ENCODE peak calls at places on chromosomes 1 and 21, in ten cellular contexts. One of them, this sample, is unnamed.

GRCh38 chr1:218705911-218706893 is 361.1 kb downstream of the TGFB2 start:
- DNase-seq in GM23338: no peak
- DNase-seq in OCI-LY7: no peak
- DNase-seq in RWPE1: peak
- DNase-seq in Caco-2: peak
- DNase-seq in activated B cell treated with CpG ODN at 0.5 μM for 24 hours: no peak
- DNase-seq in lower leg skin: peak
- DNase-seq in A549: peak
- DNase-seq in cardiac muscle cell: peak
- DNase-seq in psoas muscle: no peak
- DNase-seq in this sample: peak

GRCh38 chr1:115767403-115767802 is 1.1 kb downstream of the CASQ2 start:
- DNase-seq in GM23338: no peak
- DNase-seq in OCI-LY7: no peak
- DNase-seq in RWPE1: no peak
- DNase-seq in Caco-2: no peak
- DNase-seq in activated B cell treated with CpG ODN at 0.5 μM for 24 hours: no peak
- DNase-seq in lower leg skin: no peak
- DNase-seq in A549: no peak
- DNase-seq in cardiac muscle cell: no peak
- DNase-seq in psoas muscle: no peak
- DNase-seq in this sample: no peak

GRCh38 chr1:28296401-28297220 is 32.2 kb upstream of the MED18 start:
- DNase-seq in GM23338: peak
- DNase-seq in OCI-LY7: no peak
- DNase-seq in RWPE1: no peak
- DNase-seq in Caco-2: peak
- DNase-seq in activated B cell treated with CpG ODN at 0.5 μM for 24 hours: no peak
- DNase-seq in lower leg skin: no peak
- DNase-seq in A549: no peak
- DNase-seq in cardiac muscle cell: peak
- DNase-seq in psoas muscle: no peak
- DNase-seq in this sample: peak

GRCh38 chr1:168636642-168637111 is 60.3 kb downstream of the XCL1 start:
- DNase-seq in GM23338: no peak
- DNase-seq in OCI-LY7: no peak
- DNase-seq in RWPE1: peak
- DNase-seq in Caco-2: peak
- DNase-seq in activated B cell treated with CpG ODN at 0.5 μM for 24 hours: no peak
- DNase-seq in lower leg skin: peak
- DNase-seq in A549: no peak
- DNase-seq in cardiac muscle cell: peak
- DNase-seq in psoas muscle: no peak
- DNase-seq in this sample: peak

GRCh38 chr1:178934574-178934945 is 63.7 kb upstream of the ANGPTL1 start:
- DNase-seq in GM23338: no peak
- DNase-seq in OCI-LY7: no peak
- DNase-seq in RWPE1: no peak
- DNase-seq in Caco-2: no peak
- DNase-seq in activated B cell treated with CpG ODN at 0.5 μM for 24 hours: no peak
- DNase-seq in lower leg skin: no peak
- DNase-seq in A549: no peak
- DNase-seq in cardiac muscle cell: no peak
- DNase-seq in psoas muscle: no peak
- DNase-seq in this sample: no peak

GRCh38 chr21:41868062-41868710 is 11.0 kb downstream of the PRDM15 start:
- DNase-seq in GM23338: no peak
- DNase-seq in OCI-LY7: peak
- DNase-seq in RWPE1: no peak
- DNase-seq in Caco-2: no peak
- DNase-seq in activated B cell treated with CpG ODN at 0.5 μM for 24 hours: no peak
- DNase-seq in lower leg skin: no peak
- DNase-seq in A549: no peak
- DNase-seq in cardiac muscle cell: no peak
- DNase-seq in psoas muscle: no peak
- DNase-seq in this sample: peak

GRCh38 chr1:14894811-14895524 is 258.6 kb upstream of the TMEM51 start:
- DNase-seq in GM23338: no peak
- DNase-seq in OCI-LY7: no peak
- DNase-seq in RWPE1: no peak
- DNase-seq in Caco-2: no peak
- DNase-seq in activated B cell treated with CpG ODN at 0.5 μM for 24 hours: no peak
- DNase-seq in lower leg skin: no peak
- DNase-seq in A549: no peak
- DNase-seq in cardiac muscle cell: no peak
- DNase-seq in psoas muscle: no peak
- DNase-seq in this sample: peak

GRCh38 chr1:2415801-2416208 is 3.4 kb upstream of the PEX10 start:
- DNase-seq in GM23338: no peak
- DNase-seq in OCI-LY7: peak
- DNase-seq in RWPE1: no peak
- DNase-seq in Caco-2: no peak
- DNase-seq in activated B cell treated with CpG ODN at 0.5 μM for 24 hours: no peak
- DNase-seq in lower leg skin: no peak
- DNase-seq in A549: no peak
- DNase-seq in cardiac muscle cell: no peak
- DNase-seq in psoas muscle: no peak
- DNase-seq in this sample: no peak

GRCh38 chr1:4653796-4654715 is at the start of gene AJAP1:
- DNase-seq in GM23338: no peak
- DNase-seq in OCI-LY7: no peak
- DNase-seq in RWPE1: peak
- DNase-seq in Caco-2: no peak
- DNase-seq in activated B cell treated with CpG ODN at 0.5 μM for 24 hours: no peak
- DNase-seq in lower leg skin: no peak
- DNase-seq in A549: no peak
- DNase-seq in cardiac muscle cell: no peak
- DNase-seq in psoas muscle: peak
- DNase-seq in this sample: no peak

GRCh38 chr1:188170446-188170845 is 1341.7 kb downstream of the PLA2G4A start:
- DNase-seq in GM23338: no peak
- DNase-seq in OCI-LY7: no peak
- DNase-seq in RWPE1: no peak
- DNase-seq in Caco-2: no peak
- DNase-seq in activated B cell treated with CpG ODN at 0.5 μM for 24 hours: no peak
- DNase-seq in lower leg skin: no peak
- DNase-seq in A549: no peak
- DNase-seq in cardiac muscle cell: no peak
- DNase-seq in psoas muscle: no peak
- DNase-seq in this sample: no peak

GRCh38 chr1:115166531-115167091 is 77.3 kb upstream of the TSPAN2 start:
- DNase-seq in GM23338: peak
- DNase-seq in OCI-LY7: no peak
- DNase-seq in RWPE1: no peak
- DNase-seq in Caco-2: no peak
- DNase-seq in activated B cell treated with CpG ODN at 0.5 μM for 24 hours: no peak
- DNase-seq in lower leg skin: no peak
- DNase-seq in A549: no peak
- DNase-seq in cardiac muscle cell: peak
- DNase-seq in psoas muscle: no peak
- DNase-seq in this sample: peak

GRCh38 chr21:45583831-45584509 is 41.7 kb upstream of the SLC19A1 start:
- DNase-seq in GM23338: no peak
- DNase-seq in OCI-LY7: no peak
- DNase-seq in RWPE1: no peak
- DNase-seq in Caco-2: no peak
- DNase-seq in activated B cell treated with CpG ODN at 0.5 μM for 24 hours: no peak
- DNase-seq in lower leg skin: no peak
- DNase-seq in A549: no peak
- DNase-seq in cardiac muscle cell: no peak
- DNase-seq in psoas muscle: no peak
- DNase-seq in this sample: no peak

GRCh38 chr1:235820059-235820458 is 46.6 kb downstream of the LYST start:
- DNase-seq in GM23338: no peak
- DNase-seq in OCI-LY7: no peak
- DNase-seq in RWPE1: no peak
- DNase-seq in Caco-2: no peak
- DNase-seq in activated B cell treated with CpG ODN at 0.5 μM for 24 hours: no peak
- DNase-seq in lower leg skin: no peak
- DNase-seq in A549: no peak
- DNase-seq in cardiac muscle cell: no peak
- DNase-seq in psoas muscle: no peak
- DNase-seq in this sample: no peak

GRCh38 chr1:195933816-195934215 is 674.4 kb downstream of the KCNT2 start:
- DNase-seq in GM23338: no peak
- DNase-seq in OCI-LY7: no peak
- DNase-seq in RWPE1: no peak
- DNase-seq in Caco-2: no peak
- DNase-seq in activated B cell treated with CpG ODN at 0.5 μM for 24 hours: no peak
- DNase-seq in lower leg skin: no peak
- DNase-seq in A549: no peak
- DNase-seq in cardiac muscle cell: no peak
- DNase-seq in psoas muscle: no peak
- DNase-seq in this sample: no peak

GRCh38 chr1:201916649-201917249 is 28.1 kb downstream of the SHISA4 start:
- DNase-seq in GM23338: no peak
- DNase-seq in OCI-LY7: no peak
- DNase-seq in RWPE1: peak
- DNase-seq in Caco-2: no peak
- DNase-seq in activated B cell treated with CpG ODN at 0.5 μM for 24 hours: no peak
- DNase-seq in lower leg skin: peak
- DNase-seq in A549: peak
- DNase-seq in cardiac muscle cell: peak
- DNase-seq in psoas muscle: peak
- DNase-seq in this sample: peak

GRCh38 chr1:43590389-43590788 is 59.6 kb upstream of the KDM4A start:
- DNase-seq in GM23338: peak
- DNase-seq in OCI-LY7: no peak
- DNase-seq in RWPE1: no peak
- DNase-seq in Caco-2: peak
- DNase-seq in activated B cell treated with CpG ODN at 0.5 μM for 24 hours: no peak
- DNase-seq in lower leg skin: no peak
- DNase-seq in A549: peak
- DNase-seq in cardiac muscle cell: no peak
- DNase-seq in psoas muscle: no peak
- DNase-seq in this sample: no peak
- TF ChIP-seq CTCF in GM23338: peak
- TF ChIP-seq CTCF in OCI-LY7: peak
- TF ChIP-seq CTCF in RWPE1: no peak
- TF ChIP-seq CTCF in Caco-2: peak
- TF ChIP-seq CTCF in activated B cell treated with CpG ODN at 0.5 μM for 24 hours: no peak
- TF ChIP-seq CTCF in lower leg skin: no peak
- TF ChIP-seq CTCF in A549: no peak
- TF ChIP-seq CTCF in cardiac muscle cell: peak
- TF ChIP-seq CTCF in psoas muscle: no peak
- TF ChIP-seq CTCF in this sample: no peak

GRCh38 chr1:171983584-171983983 is 142.3 kb downstream of the DNM3 start:
- DNase-seq in GM23338: no peak
- DNase-seq in OCI-LY7: peak
- DNase-seq in RWPE1: no peak
- DNase-seq in Caco-2: no peak
- DNase-seq in activated B cell treated with CpG ODN at 0.5 μM for 24 hours: no peak
- DNase-seq in lower leg skin: no peak
- DNase-seq in A549: no peak
- DNase-seq in cardiac muscle cell: peak
- DNase-seq in psoas muscle: no peak
- DNase-seq in this sample: peak
- TF ChIP-seq CTCF in GM23338: peak
- TF ChIP-seq CTCF in OCI-LY7: peak
- TF ChIP-seq CTCF in RWPE1: no peak
- TF ChIP-seq CTCF in Caco-2: no peak
- TF ChIP-seq CTCF in activated B cell treated with CpG ODN at 0.5 μM for 24 hours: no peak
- TF ChIP-seq CTCF in lower leg skin: no peak
- TF ChIP-seq CTCF in A549: peak
- TF ChIP-seq CTCF in cardiac muscle cell: peak
- TF ChIP-seq CTCF in psoas muscle: peak
- TF ChIP-seq CTCF in this sample: peak

GRCh38 chr1:88228153-88228552 is 455.9 kb upstream of the PKN2 start:
- DNase-seq in GM23338: peak
- DNase-seq in OCI-LY7: no peak
- DNase-seq in RWPE1: no peak
- DNase-seq in Caco-2: peak
- DNase-seq in activated B cell treated with CpG ODN at 0.5 μM for 24 hours: no peak
- DNase-seq in lower leg skin: no peak
- DNase-seq in A549: no peak
- DNase-seq in cardiac muscle cell: no peak
- DNase-seq in psoas muscle: no peak
- DNase-seq in this sample: no peak
- TF ChIP-seq CTCF in GM23338: peak
- TF ChIP-seq CTCF in OCI-LY7: no peak
- TF ChIP-seq CTCF in RWPE1: no peak
- TF ChIP-seq CTCF in Caco-2: peak
- TF ChIP-seq CTCF in activated B cell treated with CpG ODN at 0.5 μM for 24 hours: no peak
- TF ChIP-seq CTCF in lower leg skin: no peak
- TF ChIP-seq CTCF in A549: no peak
- TF ChIP-seq CTCF in cardiac muscle cell: no peak
- TF ChIP-seq CTCF in psoas muscle: no peak
- TF ChIP-seq CTCF in this sample: no peak

GRCh38 chr1:21938791-21939538 is 1.9 kb upstream of the HSPG2 start:
- DNase-seq in GM23338: no peak
- DNase-seq in OCI-LY7: no peak
- DNase-seq in RWPE1: no peak
- DNase-seq in Caco-2: no peak
- DNase-seq in activated B cell treated with CpG ODN at 0.5 μM for 24 hours: no peak
- DNase-seq in lower leg skin: no peak
- DNase-seq in A549: no peak
- DNase-seq in cardiac muscle cell: no peak
- DNase-seq in psoas muscle: no peak
- DNase-seq in this sample: peak

GRCh38 chr1:21942464-21942863 is 5.4 kb upstream of the HSPG2 start:
- DNase-seq in GM23338: no peak
- DNase-seq in OCI-LY7: no peak
- DNase-seq in RWPE1: no peak
- DNase-seq in Caco-2: no peak
- DNase-seq in activated B cell treated with CpG ODN at 0.5 μM for 24 hours: no peak
- DNase-seq in lower leg skin: no peak
- DNase-seq in A549: no peak
- DNase-seq in cardiac muscle cell: no peak
- DNase-seq in psoas muscle: no peak
- DNase-seq in this sample: no peak

GRCh38 chr1:21939650-21940374 is 2.7 kb upstream of the HSPG2 start:
- DNase-seq in GM23338: no peak
- DNase-seq in OCI-LY7: no peak
- DNase-seq in RWPE1: peak
- DNase-seq in Caco-2: no peak
- DNase-seq in activated B cell treated with CpG ODN at 0.5 μM for 24 hours: no peak
- DNase-seq in lower leg skin: peak
- DNase-seq in A549: peak
- DNase-seq in cardiac muscle cell: peak
- DNase-seq in psoas muscle: peak
- DNase-seq in this sample: peak

GRCh38 chr1:21941370-21941769 is 4.3 kb upstream of the HSPG2 start:
- DNase-seq in GM23338: no peak
- DNase-seq in OCI-LY7: no peak
- DNase-seq in RWPE1: no peak
- DNase-seq in Caco-2: no peak
- DNase-seq in activated B cell treated with CpG ODN at 0.5 μM for 24 hours: no peak
- DNase-seq in lower leg skin: no peak
- DNase-seq in A549: no peak
- DNase-seq in cardiac muscle cell: no peak
- DNase-seq in psoas muscle: no peak
- DNase-seq in this sample: no peak

DNA sequence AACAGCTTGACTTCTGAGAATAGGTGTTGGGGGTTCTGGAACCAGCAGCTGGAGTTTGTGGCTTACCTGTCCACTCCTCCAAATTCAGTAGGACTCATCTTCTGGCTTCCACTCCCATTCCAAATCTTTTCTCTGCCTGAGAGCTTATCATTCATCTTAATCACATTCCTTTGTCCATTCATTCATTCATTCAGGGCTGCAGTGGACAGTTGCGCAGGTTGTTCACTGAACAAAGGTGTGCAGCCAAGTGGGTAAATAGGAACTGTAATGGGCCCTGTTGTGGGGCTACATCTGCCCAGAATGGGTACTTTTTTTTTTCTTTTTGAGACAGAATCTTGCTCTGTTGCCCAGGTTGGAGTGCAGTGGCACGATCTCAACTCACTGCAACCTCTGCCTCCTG is 3.4 kb upstream of the HSPG2 start:
- DNase-seq in GM23338: no peak
- DNase-seq in OCI-LY7: no peak
- DNase-seq in RWPE1: no peak
- DNase-seq in Caco-2: no peak
- DNase-seq in activated B cell treated with CpG ODN at 0.5 μM for 24 hours: no peak
- DNase-seq in lower leg skin: no peak
- DNase-seq in A549: no peak
- DNase-seq in cardiac muscle cell: no peak
- DNase-seq in psoas muscle: no peak
- DNase-seq in this sample: no peak
- TF ChIP-seq CTCF in GM23338: no peak
- TF ChIP-seq CTCF in OCI-LY7: no peak
- TF ChIP-seq CTCF in RWPE1: no peak
- TF ChIP-seq CTCF in Caco-2: no peak
- TF ChIP-seq CTCF in activated B cell treated with CpG ODN at 0.5 μM for 24 hours: no peak
- TF ChIP-seq CTCF in lower leg skin: no peak
- TF ChIP-seq CTCF in A549: no peak
- TF ChIP-seq CTCF in cardiac muscle cell: no peak
- TF ChIP-seq CTCF in psoas muscle: no peak
- TF ChIP-seq CTCF in this sample: no peak

This sample was measured in cardiac fibroblast.